ENCODE peak calls at places on chromosomes 7 and 10, in seven cellular contexts. Y, W, F, R, J, P and B are unnamed samples.
A peak's percentile ranks its signal among the peaks of the same experiment; 100 is the strongest.

GRCh38 chr7:51132661-51133060 is 183.9 kb downstream of the COBL start:
- DNase-seq in Y (no peak), W (no peak), F (no peak), R (no peak), J (no peak), P (no peak), B (no peak)

GRCh38 chr7:5424689-5425506 is 1.3 kb upstream of the TNRC18 start:
- DNase-seq in Y (peak; percentile 48), W (no peak), F (no peak), R (peak; percentile 41), J (peak; percentile 71), P (peak; percentile 45), B (peak; percentile 57)

GRCh38 chr10:3127921-3128320 is 44.7 kb downstream of the PITRM1 start:
- DNase-seq in Y (no peak), W (no peak), F (no peak), R (no peak), J (no peak), P (no peak), B (no peak)

GRCh38 chr10:76858721-76859120 is 778.9 kb downstream of the KCNMA1 start:
- DNase-seq in Y (no peak), W (no peak), F (no peak), R (no peak), J (no peak), P (no peak), B (no peak)

GRCh38 chr7:140640727-140641531 is at the start of gene DENND2A:
- DNase-seq in Y (peak; percentile 57), W (no peak), F (peak; percentile 83), R (peak; percentile 39), J (peak; percentile 92), P (peak; percentile 53), B (peak; percentile 46)

GRCh38 chr10:62814901-62815372 is 1.2 kb downstream of the EGR2 start:
- DNase-seq in Y (no peak), W (no peak), F (no peak), R (no peak), J (peak; percentile 29), P (no peak), B (no peak)

GRCh38 chr10:24962998-24963397 is 10.6 kb upstream of the PRTFDC1 start:
- DNase-seq in Y (no peak), W (no peak), F (no peak), R (no peak), J (no peak), P (no peak), B (peak; percentile 40)

GRCh38 chr7:81604075-81604807 is 165.6 kb downstream of the HGF start:
- DNase-seq in Y (no peak), W (no peak), F (no peak), R (no peak), J (no peak), P (no peak), B (no peak)

GRCh38 chr10:85139124-85139523 is 810.7 kb downstream of the CCSER2 start:
- DNase-seq in Y (no peak), W (no peak), F (no peak), R (peak; percentile 85), J (no peak), P (no peak), B (no peak)

GRCh38 chr7:50631100-50631499 is 65.9 kb upstream of the DDC start:
- DNase-seq in Y (no peak), W (no peak), F (no peak), R (no peak), J (no peak), P (no peak), B (no peak)

GRCh38 chr10:28853195-28853594 is 175.9 kb downstream of the BAMBI start:
- DNase-seq in Y (no peak), W (no peak), F (no peak), R (no peak), J (no peak), P (no peak), B (no peak)

GRCh38 chr7:45415265-45415664 is 158.9 kb upstream of the ADCY1 start:
- DNase-seq in Y (no peak), W (no peak), F (no peak), R (no peak), J (no peak), P (no peak), B (no peak)

GRCh38 chr7:45413419-45413818 is 160.7 kb upstream of the ADCY1 start:
- DNase-seq in Y (no peak), W (no peak), F (no peak), R (no peak), J (no peak), P (no peak), B (no peak)

GRCh38 chr7:45416846-45417245 is 157.3 kb upstream of the ADCY1 start:
- DNase-seq in Y (no peak), W (no peak), F (no peak), R (no peak), J (no peak), P (no peak), B (no peak)

GRCh38 chr7:45417268-45417667 is 156.9 kb upstream of the ADCY1 start:
- DNase-seq in Y (no peak), W (no peak), F (no peak), R (no peak), J (no peak), P (no peak), B (no peak)

DNA sequence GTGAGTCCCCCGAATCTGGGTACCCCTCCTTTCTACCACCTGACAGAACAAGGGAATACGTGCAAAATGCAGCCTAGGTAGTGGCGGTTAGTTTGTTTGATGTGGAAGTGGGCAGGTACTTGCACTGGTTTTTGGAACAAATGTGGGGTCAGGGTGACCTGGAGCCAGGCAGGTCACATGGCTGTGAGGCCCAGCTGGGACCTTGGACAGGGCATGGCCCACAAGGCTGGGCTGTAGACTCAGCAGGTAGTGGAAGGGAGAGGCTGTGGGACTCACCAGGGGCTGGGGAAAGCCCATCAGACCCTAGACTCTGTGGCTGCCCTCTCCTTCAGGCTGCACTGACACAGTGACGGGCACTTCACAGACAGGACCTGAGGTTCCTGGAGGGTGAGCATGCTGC is 159.9 kb upstream of the ADCY1 start:
- DNase-seq in Y (no peak), W (no peak), F (no peak), R (no peak), J (no peak), P (no peak), B (no peak)
- TF ChIP-seq EP300 in Y (no peak), W (no peak), F (no peak), R (no peak), J (no peak), P (no peak), B (no peak)

GRCh38 chr7:130662426-130662825 is 6.1 kb downstream of the COPG2 start:
- DNase-seq in Y (no peak), W (no peak), F (no peak), R (no peak), J (no peak), P (no peak), B (no peak)
- TF ChIP-seq EP300 in Y (no peak), W (no peak), F (no peak), R (no peak), J (no peak), P (no peak), B (no peak)

DNA sequence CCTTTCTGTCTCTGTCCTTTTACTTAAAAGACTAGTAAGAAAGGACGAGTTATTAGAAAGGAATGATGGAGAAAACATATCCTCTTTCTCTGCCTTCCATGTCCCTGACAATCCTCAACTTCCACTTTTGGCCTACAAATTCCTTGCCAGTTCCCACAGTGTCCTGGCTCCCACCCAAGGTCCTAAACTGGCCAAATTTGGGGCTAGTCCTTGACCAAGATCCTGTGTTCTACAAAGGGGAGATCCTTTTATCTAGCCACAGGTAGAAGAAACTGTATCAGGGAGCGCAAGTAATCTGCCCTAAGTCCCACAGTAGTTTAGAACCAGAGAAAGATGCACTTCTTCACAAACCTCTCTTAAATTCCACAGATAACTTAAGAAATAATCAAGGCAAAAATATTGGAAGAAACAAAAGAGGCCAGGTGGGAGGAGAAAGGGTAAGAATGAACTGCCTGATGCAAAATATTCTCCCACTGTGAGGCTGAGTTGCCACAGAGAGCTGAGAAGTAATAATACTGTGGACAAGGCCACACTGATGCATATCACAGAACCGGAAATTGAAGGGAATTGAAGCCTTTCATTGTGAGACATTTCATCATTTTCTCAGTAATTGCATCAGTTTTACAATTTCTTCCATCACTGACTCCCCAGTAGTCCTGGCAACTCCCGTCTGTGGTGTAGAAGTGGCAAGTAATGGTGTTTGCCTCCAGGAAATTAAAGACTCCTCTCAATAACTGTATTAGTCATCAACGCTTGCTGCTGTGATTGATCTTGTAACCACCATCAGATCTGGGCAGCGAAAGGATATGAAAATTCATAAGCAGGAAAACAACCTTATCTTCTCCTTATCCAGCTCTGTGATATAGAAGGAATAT is 47.2 kb downstream of the DNAJC12 start:
- DNase-seq in Y (no peak), W (no peak), F (no peak), R (no peak), J (no peak), P (no peak), B (no peak)
- TF ChIP-seq EP300 in Y (no peak), W (no peak), F (no peak), R (no peak), J (no peak), P (no peak), B (peak; percentile 93)

GRCh38 chr10:14748471-14748870 is 26.2 kb downstream of the FAM107B start:
- DNase-seq in Y (no peak), W (no peak), F (no peak), R (no peak), J (no peak), P (peak; percentile 86), B (no peak)

GRCh38 chr10:14738011-14738510 is 36.6 kb downstream of the FAM107B start:
- DNase-seq in Y (no peak), W (no peak), F (no peak), R (no peak), J (no peak), P (no peak), B (no peak)

GRCh38 chr10:14740684-14741247 is 33.9 kb downstream of the FAM107B start:
- DNase-seq in Y (no peak), W (no peak), F (no peak), R (no peak), J (no peak), P (no peak), B (no peak)

GRCh38 chr10:14742382-14742781 is 32.3 kb downstream of the FAM107B start:
- DNase-seq in Y (no peak), W (no peak), F (no peak), R (no peak), J (no peak), P (no peak), B (no peak)

DNA sequence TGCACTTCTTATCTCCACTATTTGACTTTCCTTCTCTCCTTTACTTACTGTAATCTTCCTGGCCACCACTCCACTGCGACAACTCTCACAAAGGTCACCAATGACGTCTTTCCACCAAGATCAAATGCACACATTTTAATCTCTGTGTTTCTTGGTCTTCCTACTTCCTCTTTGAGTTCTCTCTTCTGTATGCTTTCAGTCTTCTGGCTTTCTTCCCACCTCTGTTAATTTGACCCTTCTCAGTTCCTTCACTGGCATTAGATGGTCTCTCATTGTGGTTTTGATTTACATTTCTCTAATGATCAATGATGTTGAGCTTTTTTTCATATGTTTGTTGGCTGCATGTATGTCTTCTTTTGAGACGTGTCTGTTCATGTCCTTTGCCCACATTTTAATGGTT is 31.9 kb downstream of the FAM107B start:
- DNase-seq in Y (no peak), W (peak; percentile 76), F (no peak), R (no peak), J (no peak), P (peak; percentile 68), B (no peak)
- TF ChIP-seq EP300 in Y (no peak), W (peak; percentile 98), F (no peak), R (no peak), J (no peak), P (no peak), B (no peak)